ENCODE peak calls at places on chromosome 5, in six cellular contexts. X, Z, A, T, G and B are unnamed samples.

GRCh38 chr5:155753943-155754581 is 572.9 kb upstream of the SGCD start:
- DNase-seq in X (no peak), Z (no peak), A (no peak), T (no peak), G (no peak), B (no peak)

GRCh38 chr5:141272906-141273305 is 27.7 kb downstream of the PCDHB15 start:
- DNase-seq in X (peak), Z (no peak), A (no peak), T (no peak), G (no peak), B (no peak)

GRCh38 chr5:103621548-103621930 is 59.0 kb upstream of the NUDT12 start:
- DNase-seq in X (no peak), Z (no peak), A (no peak), T (no peak), G (peak), B (no peak)

GRCh38 chr5:53027913-53028312 is 38.8 kb downstream of the ITGA2 start:
- DNase-seq in X (no peak), Z (no peak), A (peak), T (no peak), G (no peak), B (no peak)

GRCh38 chr5:179840321-179840720 is 18.3 kb downstream of the MRNIP start:
- DNase-seq in X (no peak), Z (no peak), A (no peak), T (no peak), G (no peak), B (no peak)

GRCh38 chr5:36692791-36693763 is 86.7 kb downstream of the SLC1A3 start:
- DNase-seq in X (peak), Z (peak), A (peak), T (peak), G (peak), B (no peak)

GRCh38 chr5:40672440-40672839 is 7.3 kb upstream of the PTGER4 start:
- DNase-seq in X (no peak), Z (no peak), A (no peak), T (no peak), G (no peak), B (no peak)

GRCh38 chr5:174585472-174585871 is 138.9 kb upstream of the MSX2 start:
- DNase-seq in X (no peak), Z (no peak), A (no peak), T (no peak), G (no peak), B (no peak)

GRCh38 chr5:124403281-124403680 is 343.2 kb downstream of the ZNF608 start:
- DNase-seq in X (no peak), Z (no peak), A (no peak), T (no peak), G (no peak), B (no peak)

GRCh38 chr5:124404796-124405195 is 341.6 kb downstream of the ZNF608 start:
- DNase-seq in X (no peak), Z (no peak), A (no peak), T (no peak), G (no peak), B (no peak)

GRCh38 chr5:124401247-124402143 is 344.9 kb downstream of the ZNF608 start:
- DNase-seq in X (no peak), Z (no peak), A (no peak), T (no peak), G (peak), B (no peak)

GRCh38 chr5:124399426-124399961 is 346.9 kb downstream of the ZNF608 start:
- DNase-seq in X (no peak), Z (no peak), A (no peak), T (no peak), G (no peak), B (no peak)

DNA sequence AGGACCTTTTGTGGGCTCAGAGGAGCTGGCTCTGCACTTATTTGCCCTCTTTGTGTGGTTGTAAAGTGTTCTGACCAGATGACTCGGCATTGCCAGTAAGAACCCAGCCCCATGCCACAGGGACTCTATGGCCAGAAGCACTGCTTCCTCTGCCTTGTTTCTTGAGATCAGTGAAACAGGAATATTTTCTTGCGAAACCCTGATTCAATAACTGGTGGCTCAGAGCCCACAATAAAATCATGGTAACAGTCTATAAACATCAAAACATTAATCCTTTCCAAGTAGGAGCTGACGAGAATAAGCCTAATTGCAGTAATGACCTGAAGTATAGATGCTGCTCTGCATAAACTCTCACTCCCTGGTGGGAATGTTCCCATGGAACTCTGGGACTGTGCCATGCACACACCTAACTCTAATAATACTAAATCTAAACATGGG is 344.3 kb downstream of the ZNF608 start:
- DNase-seq in X (no peak), Z (no peak), A (peak), T (no peak), G (no peak), B (no peak)
- H3K27ac ChIP-seq in X (no peak), Z (no peak), A (no peak), T (no peak), G (peak), B (no peak)

GRCh38 chr5:153780876-153781275 is 257.8 kb downstream of the FAM114A2 start:
- DNase-seq in X (no peak), Z (no peak), A (no peak), T (no peak), G (no peak), B (no peak)

GRCh38 chr5:153784277-153784676 is 254.4 kb downstream of the FAM114A2 start:
- DNase-seq in X (no peak), Z (no peak), A (no peak), T (no peak), G (no peak), B (no peak)

GRCh38 chr5:153781325-153781724 is 257.4 kb downstream of the FAM114A2 start:
- DNase-seq in X (no peak), Z (no peak), A (no peak), T (no peak), G (no peak), B (no peak)

GRCh38 chr5:153783278-153783677 is 255.4 kb downstream of the FAM114A2 start:
- DNase-seq in X (no peak), Z (no peak), A (no peak), T (no peak), G (no peak), B (no peak)

GRCh38 chr5:153782589-153783238 is 256.0 kb downstream of the FAM114A2 start:
- DNase-seq in X (no peak), Z (no peak), A (no peak), T (no peak), G (peak), B (no peak)
- TF ChIP-seq CTCF in X (peak), Z (no peak), A (no peak), T (no peak), G (no peak), B (no peak)

DNA sequence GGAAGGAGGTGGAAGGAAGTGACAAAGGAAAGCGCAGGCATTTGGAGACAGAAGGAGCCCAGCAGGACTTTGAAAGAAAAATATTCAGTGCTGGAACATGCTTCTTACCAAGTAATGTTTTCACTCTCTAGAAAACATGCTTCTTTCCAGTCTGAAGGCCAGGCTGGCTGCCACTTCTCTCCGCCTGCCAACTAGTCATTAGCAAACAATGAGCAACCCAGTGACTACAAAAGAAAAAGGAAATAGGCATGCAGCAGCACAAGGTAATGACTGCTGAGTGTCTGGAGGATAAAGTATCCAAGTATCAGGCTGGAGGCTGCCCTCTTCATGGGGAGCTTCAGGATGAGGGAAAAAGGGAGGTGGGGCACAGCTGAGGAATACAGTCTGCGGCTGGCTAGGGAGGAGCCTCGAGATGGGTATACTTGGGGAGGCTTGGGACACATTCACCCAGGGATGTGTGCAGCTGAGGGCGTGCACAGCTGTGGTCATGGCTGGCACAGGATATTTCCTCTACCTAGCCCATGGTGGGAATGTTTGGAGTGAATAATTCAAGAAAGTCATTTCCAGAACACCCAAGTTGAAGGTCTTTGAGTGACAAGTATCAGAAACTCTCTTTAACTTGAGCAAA is 161.5 kb upstream of the KIF2A start:
- DNase-seq in X (no peak), Z (no peak), A (no peak), T (no peak), G (no peak), B (no peak)
- H3K27ac ChIP-seq in X (no peak), Z (no peak), A (peak), T (no peak), G (no peak), B (no peak)

DNA sequence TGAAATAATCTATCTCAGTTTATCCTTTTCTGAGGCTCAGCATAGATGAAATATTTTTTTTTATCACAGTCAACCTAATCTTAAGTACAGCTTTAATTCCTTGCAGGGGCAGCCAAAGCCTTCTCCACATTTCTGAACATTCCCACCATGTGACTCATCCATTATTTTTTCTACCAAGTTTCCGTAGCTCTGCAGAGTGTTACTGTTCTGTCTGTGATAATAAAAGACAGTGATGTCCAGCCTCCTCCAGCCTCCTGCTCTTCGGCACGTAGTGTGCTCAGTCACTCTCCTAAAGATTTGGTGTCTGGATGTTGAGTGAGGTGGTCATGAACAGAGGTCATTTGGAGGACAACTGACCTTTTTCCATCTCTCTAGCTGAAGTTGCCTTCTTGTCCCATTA is 338.1 kb upstream of the ADAMTS16 start:
- DNase-seq in X (no peak), Z (no peak), A (no peak), T (no peak), G (peak), B (no peak)
- TF ChIP-seq CTCF in X (no peak), Z (no peak), A (no peak), T (no peak), G (no peak), B (no peak)

DNA sequence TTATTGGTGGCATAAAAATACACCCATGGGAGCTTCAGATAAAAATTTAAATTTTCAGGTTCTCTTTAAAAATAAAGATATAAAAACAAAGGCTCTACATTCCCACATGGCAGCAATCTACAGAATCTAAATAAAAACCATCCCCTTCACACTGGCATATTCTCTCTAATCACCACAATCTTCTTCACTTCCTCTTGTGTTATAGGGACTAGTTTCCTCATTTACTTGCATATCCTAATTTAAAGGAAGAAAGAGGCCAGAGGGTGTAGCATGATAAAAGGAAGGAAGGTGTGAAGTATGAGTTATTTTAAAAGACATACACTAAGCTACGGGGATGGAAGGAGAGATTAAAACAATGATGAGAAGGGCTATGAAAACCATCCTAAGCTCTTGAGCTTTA is 390.5 kb downstream of the ZNF608 start:
- DNase-seq in X (no peak), Z (no peak), A (no peak), T (no peak), G (no peak), B (no peak)
- H3K27ac ChIP-seq in X (no peak), Z (no peak), A (no peak), T (no peak), G (no peak), B (no peak)

DNA sequence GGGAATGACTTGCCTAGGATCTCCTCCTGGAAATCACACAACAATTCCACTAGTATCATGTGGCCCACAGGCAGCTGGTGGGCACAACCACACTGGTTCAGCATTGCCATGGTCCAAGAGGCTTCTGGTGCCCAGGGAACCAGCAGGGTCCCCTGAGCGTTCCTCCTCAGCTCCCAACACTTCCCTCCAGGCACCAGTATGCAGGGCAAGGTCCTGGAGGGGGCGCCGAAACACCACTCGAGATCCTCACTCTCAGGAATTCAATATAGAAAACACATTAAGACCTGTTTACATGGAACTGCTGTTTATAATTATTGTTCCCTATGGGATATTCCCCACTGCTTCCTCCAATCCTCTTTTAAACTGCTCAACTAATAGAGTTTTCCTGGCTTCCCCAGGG is 91.9 kb upstream of the GABRP start:
- DNase-seq in X (peak), Z (no peak), A (no peak), T (no peak), G (no peak), B (no peak)
- TF ChIP-seq CTCF in X (peak), Z (no peak), A (no peak), T (no peak), G (no peak), B (no peak)

DNA sequence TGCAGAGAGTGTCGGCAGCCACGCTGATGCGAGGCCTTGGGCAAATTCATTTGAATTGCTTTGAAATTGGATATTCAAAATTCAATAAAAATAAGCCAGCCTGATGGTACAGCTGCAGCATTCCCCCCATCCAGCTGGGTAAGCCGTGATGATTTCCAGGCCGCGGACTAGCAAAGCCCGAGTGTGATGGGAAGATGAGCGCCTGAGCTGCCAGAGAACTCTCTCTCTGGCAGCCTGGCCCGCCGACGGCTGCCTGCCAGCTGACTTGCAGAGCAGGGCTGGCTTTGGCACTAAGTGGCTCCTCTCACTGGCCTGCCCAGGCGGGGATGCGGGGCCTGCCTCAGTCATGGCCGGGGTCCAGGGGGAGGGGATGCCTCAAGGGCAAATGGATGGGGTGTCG is 268.3 kb upstream of the WWC1 start:
- DNase-seq in X (no peak), Z (no peak), A (no peak), T (no peak), G (no peak), B (no peak)
- H3K27ac ChIP-seq in X (no peak), Z (no peak), A (no peak), T (no peak), G (no peak), B (no peak)

DNA sequence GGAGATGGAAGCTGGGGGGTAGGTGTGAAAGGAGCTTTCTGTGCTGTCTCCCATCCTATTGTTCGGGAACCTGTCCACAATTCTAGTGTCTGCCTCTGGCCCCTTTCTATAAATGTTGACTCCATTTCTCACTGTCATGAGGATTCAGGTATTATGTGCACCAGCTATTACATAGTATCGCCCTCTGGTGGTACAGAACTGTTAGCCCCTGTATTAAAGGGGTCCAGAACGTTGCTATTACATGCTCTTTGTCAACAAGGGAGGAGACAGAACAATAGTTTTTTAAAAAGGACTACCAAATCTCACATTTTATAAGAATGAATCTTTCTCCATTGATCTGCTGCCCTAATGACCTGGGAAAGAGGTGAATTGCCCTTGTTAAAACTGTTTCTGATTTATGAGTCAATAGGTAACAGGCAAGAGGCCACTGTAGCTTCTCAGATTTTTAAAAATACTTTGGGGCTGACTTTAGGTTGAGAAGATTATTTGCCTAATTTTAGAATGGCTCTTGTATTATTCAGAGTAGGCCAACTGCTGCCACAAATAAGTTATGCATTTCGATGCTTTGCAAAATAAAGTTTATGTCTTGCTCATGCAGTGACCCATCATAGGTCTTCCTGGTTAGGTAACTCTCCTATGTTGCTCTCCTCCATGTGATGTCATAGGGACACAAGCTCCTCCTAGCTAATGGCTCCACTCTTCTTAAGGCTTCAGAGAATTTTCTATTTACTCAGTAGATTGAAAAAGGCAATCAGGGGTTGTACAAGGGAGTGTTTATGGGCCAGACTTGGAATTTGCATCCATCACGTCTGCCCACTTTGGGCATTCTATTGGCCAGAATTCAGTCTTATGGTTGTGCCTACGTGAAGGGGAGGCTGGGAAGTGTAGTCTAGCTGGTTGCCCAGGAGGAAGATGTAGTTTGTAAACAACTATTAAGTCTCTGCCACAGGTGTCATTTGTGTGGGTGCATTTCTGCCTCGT is 20.8 kb downstream of the DCANP1 start:
- DNase-seq in X (no peak), Z (peak), A (no peak), T (no peak), G (peak), B (no peak)
- TF ChIP-seq CTCF in X (peak), Z (peak), A (peak), T (peak), G (peak), B (no peak)

DNA sequence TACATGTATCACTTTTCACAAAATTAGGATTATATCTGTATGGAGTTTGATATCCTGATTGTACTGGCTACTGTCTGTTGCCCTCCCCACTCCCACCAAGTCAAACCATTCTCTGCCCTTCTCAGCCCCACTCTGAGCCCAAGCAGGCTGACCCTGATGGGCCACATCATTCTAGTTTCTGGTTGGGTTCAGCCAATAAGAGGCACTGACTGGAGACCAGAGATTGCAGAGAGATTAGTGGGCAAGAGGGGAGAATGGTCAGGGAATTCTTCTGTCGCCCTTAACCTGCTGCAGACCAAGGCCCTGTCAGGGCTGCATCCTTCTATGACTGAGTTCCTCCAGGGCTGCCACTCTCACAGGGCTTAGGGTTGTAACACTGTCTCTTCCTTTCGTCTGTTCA is 2.7 kb downstream of the HSPB3 start:
- DNase-seq in X (no peak), Z (no peak), A (no peak), T (no peak), G (no peak), B (no peak)
- H3K27ac ChIP-seq in X (no peak), Z (no peak), A (no peak), T (no peak), G (peak), B (no peak)